ENCODE peak calls at places on chromosomes 11 and 22, in five cellular contexts. N is cardiac fibroblast, D is colonic mucosa, A is lower leg skin, K is GM10248. Y is an unnamed sample.

GRCh38 chr11:119904636-119905035 is 175.6 kb upstream of the NECTIN1 start:
- DNase-seq in N (no peak), D (peak; percentile 75), A (no peak), K (no peak), Y (no peak)

GRCh38 chr11:77776455-77776854 is 44.1 kb downstream of the RSF1 start:
- DNase-seq in N (peak; percentile 19), D (no peak), A (no peak), K (no peak), Y (no peak)

GRCh38 chr22:50257451-50258360 is 3.8 kb downstream of the MAPK12 start:
- DNase-seq in N (no peak), D (no peak), A (no peak), K (no peak), Y (no peak)

GRCh38 chr11:1460994-1461805 is 25.4 kb downstream of the MOB2 start:
- DNase-seq in N (no peak), D (peak; percentile 30), A (no peak), K (no peak), Y (no peak)

GRCh38 chr11:12150831-12151382 is 40.5 kb downstream of the MICAL2 start:
- DNase-seq in N (peak; percentile 55), D (no peak), A (no peak), K (no peak), Y (no peak)

GRCh38 chr11:128694618-128695481 is 978 bp downstream of the FLI1 start:
- DNase-seq in N (peak; percentile 51), D (no peak), A (peak; percentile 87), K (peak; percentile 30), Y (no peak)

GRCh38 chr11:12433571-12434061 is 56.2 kb downstream of the PARVA start:
- DNase-seq in N (peak; percentile 66), D (no peak), A (peak; percentile 86), K (no peak), Y (no peak)

GRCh38 chr22:30027791-30028190 is 52.5 kb upstream of the HORMAD2 start:
- DNase-seq in N (no peak), D (no peak), A (no peak), K (no peak), Y (no peak)

GRCh38 chr22:29661355-29661754 is 57.9 kb downstream of the NF2 start:
- DNase-seq in N (no peak), D (no peak), A (peak; percentile 1), K (no peak), Y (no peak)

GRCh38 chr22:45317551-45318167 is 7.9 kb downstream of the FAM118A start:
- DNase-seq in N (peak; percentile 77), D (peak; percentile 75), A (peak; percentile 90), K (no peak), Y (no peak)

GRCh38 chr11:63489879-63490278 is 1.1 kb downstream of the PLAAT5 start:
- DNase-seq in N (peak; percentile 54), D (no peak), A (no peak), K (no peak), Y (no peak)

GRCh38 chr11:120073196-120073595 is 64.7 kb downstream of the TRIM29 start:
- DNase-seq in N (no peak), D (no peak), A (no peak), K (no peak), Y (no peak)

GRCh38 chr22:26549902-26550497 is 37.7 kb upstream of the TFIP11 start:
- DNase-seq in N (no peak), D (no peak), A (no peak), K (no peak), Y (no peak)

GRCh38 chr11:86149813-86150212 is 80.9 kb upstream of the PICALM start:
- DNase-seq in N (no peak), D (no peak), A (no peak), K (no peak), Y (no peak)

GRCh38 chr11:17986711-17987220 is 26.1 kb downstream of the SERGEF start:
- DNase-seq in N (no peak), D (no peak), A (no peak), K (no peak), Y (no peak)
- TF ChIP-seq CTCF in N (no peak), D (no peak), A (no peak), K (no peak), Y (no peak)

GRCh38 chr11:64641596-64642417 is 50.8 kb downstream of the SLC22A12 start:
- DNase-seq in N (no peak), D (no peak), A (no peak), K (no peak), Y (no peak)
- TF ChIP-seq CTCF in N (no peak), D (no peak), A (no peak), K (no peak), Y (no peak)

GRCh38 chr11:65899356-65900124 is 648 bp downstream of the FOSL1 start:
- DNase-seq in N (peak; percentile 76), D (peak; percentile 57), A (peak; percentile 95), K (peak; percentile 58), Y (peak; percentile 69)
- TF ChIP-seq CTCF in N (no peak), D (no peak), A (no peak), K (no peak), Y (no peak)

DNA sequence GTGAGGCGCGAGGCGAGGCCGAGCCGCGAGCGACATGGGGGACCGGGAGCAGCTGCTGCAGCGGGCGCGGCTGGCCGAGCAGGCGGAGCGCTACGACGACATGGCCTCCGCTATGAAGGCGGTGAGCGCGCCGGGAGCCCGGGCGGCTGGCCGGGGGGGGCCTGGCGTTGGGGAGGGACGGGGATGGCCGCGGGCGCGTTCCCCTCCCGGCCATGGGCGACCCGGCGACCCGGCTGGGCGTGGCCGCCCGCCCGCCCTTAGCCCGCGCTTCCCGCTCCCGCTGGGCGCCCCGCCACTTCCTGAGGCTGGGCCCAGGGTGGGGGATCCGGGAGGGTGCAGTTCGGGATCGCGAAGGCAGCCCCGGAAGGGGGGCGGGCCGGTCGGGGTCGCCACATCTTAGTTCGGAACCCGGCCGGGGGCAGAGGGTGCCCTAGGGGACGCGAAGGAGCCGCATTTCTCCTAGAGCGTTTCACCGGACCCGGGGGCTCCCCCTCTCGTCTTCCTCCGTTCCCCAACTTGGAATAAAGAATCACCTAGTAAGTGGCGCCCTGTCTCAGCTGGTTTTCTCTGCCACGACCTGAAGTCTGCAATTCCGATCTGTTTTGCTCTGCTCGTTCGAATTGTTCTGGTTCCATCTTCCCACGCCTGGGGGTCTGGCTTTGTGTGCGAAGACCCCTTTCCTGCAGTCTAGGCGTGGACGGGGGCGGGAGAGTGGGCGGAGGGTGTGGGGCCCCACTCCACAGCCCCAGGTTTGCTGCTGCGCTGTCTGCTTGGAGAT is 554 bp downstream of the YWHAH start:
- DNase-seq in N (no peak), D (peak; percentile 53), A (peak; percentile 91), K (no peak), Y (no peak)
- TF ChIP-seq CTCF in N (no peak), D (no peak), A (no peak), K (no peak), Y (no peak)

GRCh38 chr11:2955896-2956476 is 26.8 kb upstream of the PHLDA2 start:
- DNase-seq in N (no peak), D (no peak), A (no peak), K (no peak), Y (no peak)
- TF ChIP-seq CTCF in N (no peak), D (no peak), A (no peak), K (no peak), Y (no peak)

Y was measured in natural killer cell.